ENCODE peak calls at places on chromosomes 3 and 15, in ten cellular contexts. V is T-helper 2 cell; Y is esophagus squamous epithelium; L is GM12864; T is anterior cingulate cortex; X is GM03348; O is Calu3; J is psoas muscle; B is stimulated activated CD4-positive, alpha-beta T cell treated with anti-CD3 and anti-CD28 coated beads, Interleukin-1b, Interleukin-23, amount 100 ng/mL, for 1 hour; Q is AG20443. Z is an unnamed sample.

GRCh38 chr15:40115670-40116093 is 7.0 kb upstream of the BMF start:
- DNase-seq in B (no peak), O (peak), X (no peak), Q (no peak), J (no peak), Y (no peak), L (peak), V (no peak), T (no peak), Z (no peak)

GRCh38 chr15:68391084-68391483 is 40.9 kb downstream of the ITGA11 start:
- DNase-seq in X (no peak), Q (no peak), O (no peak), V (no peak), B (no peak), Y (no peak), L (no peak), J (no peak), T (no peak), Z (no peak)

GRCh38 chr3:137647179-137647578 is 116.9 kb upstream of the SOX14 start:
- DNase-seq in Q (no peak), T (no peak), X (no peak), J (no peak), B (no peak), L (no peak), V (no peak), Y (no peak), O (no peak), Z (no peak)

GRCh38 chr3:98746882-98747281 is 16.3 kb upstream of the ST3GAL6 start:
- DNase-seq in B (no peak), T (no peak), V (no peak), Q (no peak), J (no peak), X (no peak), L (no peak), Y (no peak), O (no peak), Z (no peak)

GRCh38 chr15:69319384-69320375 is 21.0 kb downstream of the PAQR5 start:
- DNase-seq in Y (no peak), B (no peak), L (no peak), Q (no peak), T (no peak), V (no peak), J (no peak), X (no peak), O (no peak), Z (no peak)

GRCh38 chr3:47577583-47578118 is 1.0 kb downstream of the CSPG5 start:
- DNase-seq in T (no peak), O (no peak), Y (no peak), Q (peak), X (peak), J (peak), V (no peak), B (no peak), L (no peak), Z (no peak)

GRCh38 chr3:44047796-44048195 is 193.9 kb upstream of the TOPAZ1 start:
- DNase-seq in T (no peak), B (no peak), Q (no peak), Y (no peak), X (no peak), L (no peak), O (no peak), V (no peak), J (no peak), Z (no peak)

GRCh38 chr3:180523040-180523439 is 78.9 kb upstream of the TTC14 start:
- DNase-seq in V (no peak), Q (no peak), O (no peak), J (no peak), B (no peak), L (no peak), Y (no peak), T (no peak), X (no peak), Z (no peak)

GRCh38 chr3:45565341-45565740 is 29.2 kb upstream of the LIMD1 start:
- DNase-seq in V (no peak), J (no peak), B (no peak), L (no peak), O (no peak), Q (no peak), Y (no peak), T (no peak), X (no peak), Z (no peak)

GRCh38 chr3:141878812-141879211 is 2.4 kb downstream of the ATP1B3 start:
- DNase-seq in Y (no peak), V (no peak), J (no peak), Q (no peak), X (peak), O (peak), T (no peak), L (no peak), B (no peak), Z (no peak)

GRCh38 chr3:143563786-143564185 is 284.5 kb downstream of the SLC9A9 start:
- DNase-seq in V (no peak), O (no peak), Y (no peak), X (no peak), L (no peak), Q (no peak), J (no peak), T (no peak), B (no peak), Z (no peak)

GRCh38 chr3:116148881-116149530 is 296.3 kb downstream of the LSAMP start:
- DNase-seq in T (no peak), J (no peak), Y (no peak), L (no peak), B (no peak), X (no peak), Q (peak), V (no peak), O (no peak), Z (no peak)

GRCh38 chr15:72315706-72316370 is 4.1 kb downstream of the CELF6 start:
- DNase-seq in O (no peak), J (no peak), L (no peak), V (no peak), Y (no peak), Q (no peak), B (no peak), T (no peak), X (no peak), Z (no peak)

GRCh38 chr15:39788800-39789565 is 6.3 kb upstream of the FSIP1 start:
- DNase-seq in L (no peak), J (no peak), T (no peak), X (peak), Y (no peak), V (no peak), B (no peak), Q (no peak), O (no peak), Z (no peak)

GRCh38 chr15:27903405-27903804 is 195.7 kb downstream of the OCA2 start:
- DNase-seq in T (no peak), Q (no peak), J (no peak), V (no peak), L (no peak), B (no peak), O (no peak), X (no peak), Y (no peak), Z (no peak)

GRCh38 chr15:41502787-41503668 is 9.4 kb downstream of the ITPKA start:
- DNase-seq in Q (no peak), V (no peak), B (no peak), L (no peak), Y (no peak), O (no peak), X (no peak), J (no peak), T (no peak), Z (no peak)

GRCh38 chr3:139299261-139300132 is 44.3 kb upstream of the MRPS22 start:
- DNase-seq in Q (no peak), Y (no peak), B (no peak), O (peak), L (no peak), T (no peak), J (no peak), V (no peak), X (peak), Z (no peak)

GRCh38 chr3:88141458-88142083 is 8.2 kb upstream of the C3orf38 start:
- DNase-seq in Y (no peak), B (no peak), O (no peak), Q (peak), T (no peak), V (no peak), X (peak), L (no peak), J (no peak), Z (no peak)

GRCh38 chr15:76501726-76502125 is 165.2 kb downstream of the ISL2 start:
- DNase-seq in Q (peak), J (no peak), O (no peak), V (no peak), T (no peak), Y (no peak), X (peak), B (no peak), L (no peak), Z (no peak)

GRCh38 chr3:157199841-157200240 is 39.9 kb upstream of the CCNL1 start:
- DNase-seq in J (no peak), V (no peak), Y (no peak), O (no peak), B (no peak), L (no peak), T (no peak), Q (peak), X (peak), Z (no peak)

GRCh38 chr3:42256135-42256819 is 9.7 kb downstream of the CCK start:
- DNase-seq in J (no peak), B (no peak), T (no peak), O (peak), X (peak), V (no peak), Y (no peak), L (no peak), Q (no peak), Z (no peak)

GRCh38 chr3:177124882-177125281 is 72.4 kb downstream of the TBL1XR1 start:
- DNase-seq in J (no peak), Q (no peak), X (no peak), O (no peak), V (no peak), T (no peak), Y (no peak), B (no peak), L (no peak), Z (no peak)

GRCh38 chr3:143150979-143151726 is 31.6 kb downstream of the CHST2 start:
- DNase-seq in J (peak), V (no peak), Y (no peak), O (no peak), T (no peak), Q (peak), X (no peak), B (no peak), L (no peak), Z (no peak)

Z was measured in activated naive CD4-positive, alpha-beta T cell treated with anti-CD3 and anti-CD28 coated beads, Interleukin-2, amount 50 U/mL, for 16 hours.